ENCODE peak calls at places on chromosomes 12 and 14, in six cellular contexts. P is tibial artery, A is PC-9, N is AG04450, F is ovary, Y is thyroid gland. Q is an unnamed sample.

GRCh38 chr12:128817115-128818015 is 6.4 kb downstream of the SLC15A4 start:
- DNase-seq in P (peak; percentile 71), A (no peak), N (no peak), F (no peak), Y (peak; percentile 83), Q (peak; percentile 38)

GRCh38 chr14:58639842-58640484 is 2.2 kb downstream of the DACT1 start:
- DNase-seq in P (peak; percentile 50), A (no peak), N (peak; percentile 49), F (peak; percentile 44), Y (peak; percentile 54), Q (peak; percentile 67)

GRCh38 chr14:102907980-102908730 is 14.3 kb upstream of the AMN start:
- DNase-seq in P (no peak), A (no peak), N (no peak), F (no peak), Y (no peak), Q (no peak)

GRCh38 chr12:104064842-104065441 is 611 bp downstream of the HCFC2 start:
- DNase-seq in P (peak; percentile 23), A (no peak), N (no peak), F (no peak), Y (peak; percentile 37), Q (peak; percentile 36)

GRCh38 chr12:92505373-92506340 is 197.1 kb upstream of the PLEKHG7 start:
- DNase-seq in P (peak; percentile 32), A (no peak), N (no peak), F (peak; percentile 88), Y (peak; percentile 24), Q (no peak)

GRCh38 chr14:92747701-92748258 is 647 bp downstream of the LGMN start:
- DNase-seq in P (no peak), A (no peak), N (no peak), F (peak; percentile 11), Y (no peak), Q (no peak)

GRCh38 chr12:75511116-75512048 is at the start of gene KRR1:
- DNase-seq in P (peak; percentile 90), A (peak; percentile 81), N (peak; percentile 97), F (peak; percentile 86), Y (peak; percentile 94), Q (peak; percentile 79)

GRCh38 chr14:69945905-69946304 is 66.7 kb downstream of the SMOC1 start:
- DNase-seq in P (no peak), A (no peak), N (no peak), F (no peak), Y (no peak), Q (no peak)

GRCh38 chr14:95282354-95282985 is 37.2 kb downstream of the CLMN start:
- DNase-seq in P (no peak), A (no peak), N (no peak), F (no peak), Y (no peak), Q (no peak)

GRCh38 chr12:2301531-2302461 is 249.0 kb downstream of the CACNA1C start:
- DNase-seq in P (peak; percentile 57), A (no peak), N (peak; percentile 60), F (no peak), Y (no peak), Q (peak; percentile 74)

GRCh38 chr12:51635371-51635770 is 44.3 kb downstream of the SCN8A start:
- DNase-seq in P (no peak), A (no peak), N (no peak), F (no peak), Y (no peak), Q (no peak)

GRCh38 chr12:42935756-42936155 is 346.2 kb upstream of the PRICKLE1 start:
- DNase-seq in P (no peak), A (no peak), N (peak; percentile 59), F (no peak), Y (no peak), Q (no peak)

GRCh38 chr14:87133073-87133815 is 859.7 kb downstream of the GALC start:
- DNase-seq in P (no peak), A (no peak), N (peak; percentile 88), F (no peak), Y (no peak), Q (no peak)

GRCh38 chr14:49783394-49784010 is 15.5 kb downstream of the KLHDC2 start:
- DNase-seq in P (no peak), A (no peak), N (no peak), F (no peak), Y (no peak), Q (no peak)

GRCh38 chr12:127389923-127390322 is 877.0 kb upstream of the TMEM132C start:
- DNase-seq in P (no peak), A (peak; percentile 34), N (peak; percentile 26), F (no peak), Y (no peak), Q (peak; percentile 63)

GRCh38 chr12:105986779-105987686 is 151.7 kb downstream of the NUAK1 start:
- DNase-seq in P (no peak), A (no peak), N (peak; percentile 58), F (no peak), Y (no peak), Q (no peak)

GRCh38 chr14:92529895-92530294 is 16.3 kb downstream of the RIN3 start:
- DNase-seq in P (no peak), A (no peak), N (no peak), F (no peak), Y (no peak), Q (no peak)

GRCh38 chr12:52147367-52147972 is 44.3 kb downstream of the KRT80 start:
- DNase-seq in P (peak; percentile 93), A (peak; percentile 99), N (peak; percentile 96), F (peak; percentile 78), Y (peak; percentile 97), Q (peak; percentile 97)

GRCh38 chr12:106682594-106683234 is 91.8 kb upstream of the RIC8B start:
- DNase-seq in P (no peak), A (no peak), N (no peak), F (no peak), Y (no peak), Q (no peak)

GRCh38 chr14:73180385-73180805 is 44.1 kb downstream of the PSEN1 start:
- DNase-seq in P (no peak), A (no peak), N (peak; percentile 23), F (no peak), Y (no peak), Q (no peak)
- H3K27ac ChIP-seq in P (no peak overlapping the region), A (peak overlapping the region; percentile 45), N (no peak overlapping the region), F (no peak overlapping the region), Y (peak overlapping the region; percentile 0), Q (no peak overlapping the region)

DNA sequence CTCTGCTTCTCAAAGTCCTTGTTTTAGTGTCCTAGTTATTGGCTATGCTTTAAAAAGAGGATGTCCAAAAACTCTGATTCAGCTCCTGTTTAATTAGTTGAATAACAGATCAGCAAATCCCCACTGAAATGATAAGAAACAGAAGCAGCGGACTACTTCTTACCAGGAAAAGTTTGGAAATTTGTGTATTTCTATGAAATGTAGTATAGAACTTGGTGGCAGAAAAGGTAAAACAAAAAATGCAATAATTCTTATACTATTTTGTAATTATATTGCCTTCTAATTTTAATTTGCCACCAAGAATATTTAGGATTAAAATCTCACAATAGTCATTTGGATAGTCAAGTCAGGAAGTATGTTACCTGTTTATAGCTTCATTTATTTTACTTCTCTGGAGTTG is at the start of gene OR2AP1:
- DNase-seq in P (no peak), A (no peak), N (no peak), F (no peak), Y (no peak), Q (no peak)
- H3K9me3 ChIP-seq in P (peaks cover 21% of the 10 kb centered on the region), A (no peaks in the 10 kb centered on the region), N (peaks cover 3% of the 10 kb centered on the region), F (no peaks in the 10 kb centered on the region), Y (no peaks in the 10 kb centered on the region), Q (peaks cover 5% of the 10 kb centered on the region)

GRCh38 chr12:81757731-81758325 is 1.3 kb downstream of the PPFIA2 start:
- DNase-seq in P (no peak), A (no peak), N (no peak), F (no peak), Y (no peak), Q (no peak)
- H3K4me3 ChIP-seq in P (peak overlapping the region; percentile 61), A (no peak overlapping the region), N (no peak overlapping the region), F (peak overlapping the region; percentile 28), Y (no peak overlapping the region), Q (no peak overlapping the region)

GRCh38 chr12:4116251-4117111 is 157.1 kb upstream of the CCND2 start:
- DNase-seq in P (no peak), A (no peak), N (peak; percentile 61), F (no peak), Y (no peak), Q (peak; percentile 80)
- H3K27ac ChIP-seq in P (no peak overlapping the region), A (no peak overlapping the region), N (no peak overlapping the region), F (no peak overlapping the region), Y (no peak overlapping the region), Q (no peak overlapping the region)

DNA sequence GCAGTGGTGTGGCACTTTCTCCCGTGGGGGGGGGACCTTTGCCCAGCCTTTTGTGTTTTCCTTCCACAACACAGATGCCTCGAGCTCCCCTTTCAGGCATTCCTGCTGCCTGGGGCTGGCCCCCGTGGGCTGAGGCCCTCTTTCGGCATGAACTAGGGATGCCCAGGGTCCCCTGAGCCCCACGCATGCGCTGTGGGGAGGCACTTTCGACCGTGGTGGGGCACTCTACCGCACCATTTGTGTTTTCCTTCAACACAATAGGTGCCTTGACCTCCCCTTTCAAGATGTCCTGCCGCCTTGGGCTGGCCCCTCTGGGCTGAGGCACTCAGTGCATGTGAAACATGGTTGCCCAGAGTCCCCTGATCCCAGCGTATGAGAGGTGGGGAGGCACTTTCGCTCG is 363.7 kb downstream of the ALG10 start:
- DNase-seq in P (no peak), A (no peak), N (no peak), F (no peak), Y (no peak), Q (no peak)
- H3K9me3 ChIP-seq in P (peaks cover 18% of the 10 kb centered on the region), A (no peaks in the 10 kb centered on the region), N (peaks cover 100% of the 10 kb centered on the region), F (no peaks in the 10 kb centered on the region), Y (no peaks in the 10 kb centered on the region), Q (peaks cover 20% of the 10 kb centered on the region)

DNA sequence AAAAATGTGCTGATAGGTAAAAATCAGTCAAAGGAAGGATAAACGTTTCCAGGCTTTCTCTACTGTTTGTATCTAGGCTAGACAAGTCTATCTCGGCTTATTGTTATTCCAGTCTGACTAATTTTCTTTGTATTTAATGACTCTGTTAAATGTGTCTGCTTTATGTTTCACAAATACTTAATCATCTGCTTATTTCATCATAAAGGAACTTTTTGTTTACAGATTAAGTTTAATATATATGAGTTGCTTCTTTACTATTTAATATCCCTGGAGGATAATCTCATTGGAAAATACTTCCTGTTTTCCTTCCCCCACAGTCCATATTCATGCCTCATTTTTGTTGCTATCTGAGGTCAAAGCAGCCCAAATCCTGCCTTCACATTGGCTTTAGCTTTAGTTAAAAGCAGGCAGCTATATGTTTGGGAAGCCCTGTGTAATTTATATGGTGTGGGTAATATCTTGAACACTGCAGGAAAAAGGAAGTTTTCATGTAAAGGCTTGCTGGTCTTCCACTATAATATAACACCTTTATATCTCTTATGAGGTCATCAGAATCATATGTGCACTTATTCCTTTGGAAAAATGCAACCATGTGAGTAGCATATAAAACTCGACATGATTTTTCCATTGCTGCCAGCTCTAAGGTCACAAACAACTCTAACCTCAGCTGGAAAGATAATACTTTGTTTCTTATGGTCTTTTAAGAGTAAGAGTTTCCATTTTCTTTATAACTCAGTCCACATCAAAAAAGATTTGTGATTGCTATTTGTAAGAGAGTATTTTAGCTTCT is 76.8 kb downstream of the ALX1 start:
- DNase-seq in P (no peak), A (no peak), N (no peak), F (no peak), Y (no peak), Q (no peak)
- H3K4me3 ChIP-seq in P (no peak overlapping the region), A (no peak overlapping the region), N (no peak overlapping the region), F (no peak overlapping the region), Y (no peak overlapping the region), Q (no peak overlapping the region)

GRCh38 chr12:38465020-38465419 is 148.4 kb downstream of the ALG10B start:
- DNase-seq in P (no peak), A (no peak), N (no peak), F (no peak), Y (no peak), Q (no peak)
- H3K27ac ChIP-seq in P (no peak overlapping the region), A (no peak overlapping the region), N (no peak overlapping the region), F (no peak overlapping the region), Y (no peak overlapping the region), Q (no peak overlapping the region)

GRCh38 chr12:133156125-133156690 is 25.1 kb upstream of the ZNF268 start:
- DNase-seq in P (no peak), A (no peak), N (no peak), F (no peak), Y (no peak), Q (no peak)
- H3K9me3 ChIP-seq in P (peaks cover 100% of the 10 kb centered on the region), A (peaks cover 48% of the 10 kb centered on the region), N (peaks cover 38% of the 10 kb centered on the region), F (peaks cover 15% of the 10 kb centered on the region), Y (peaks cover 11% of the 10 kb centered on the region), Q (peaks cover 26% of the 10 kb centered on the region)